ENCODE peak calls at places on chromosomes 5 and 9, in four cellular contexts. One of them, this sample, is unnamed.

GRCh38 chr9:113587471-113588031 is 124.0 kb downstream of the RGS3 start:
- DNase-seq in mucosa of descending colon: peak
- DNase-seq in brain microvascular endothelial cell: peak
- DNase-seq in ovary: peak
- DNase-seq in this sample: no peak

GRCh38 chr5:116442095-116442534 is 132.5 kb downstream of the SEMA6A start:
- DNase-seq in ovary: no peak
- DNase-seq in mucosa of descending colon: peak
- DNase-seq in brain microvascular endothelial cell: no peak
- DNase-seq in this sample: no peak

GRCh38 chr5:147393866-147394265 is 116.0 kb downstream of the DPYSL3 start:
- DNase-seq in mucosa of descending colon: no peak
- DNase-seq in brain microvascular endothelial cell: no peak
- DNase-seq in ovary: no peak
- DNase-seq in this sample: no peak

GRCh38 chr9:75109210-75109839 is 21.0 kb downstream of the OSTF1 start:
- DNase-seq in mucosa of descending colon: no peak
- DNase-seq in brain microvascular endothelial cell: no peak
- DNase-seq in ovary: no peak
- DNase-seq in this sample: no peak

GRCh38 chr9:81335879-81336421 is 353.4 kb downstream of the TLE1 start:
- DNase-seq in mucosa of descending colon: no peak
- DNase-seq in brain microvascular endothelial cell: no peak
- DNase-seq in ovary: no peak
- DNase-seq in this sample: no peak

GRCh38 chr5:33611882-33612281 is 171.1 kb downstream of the TARS1 start:
- DNase-seq in brain microvascular endothelial cell: no peak
- DNase-seq in mucosa of descending colon: no peak
- DNase-seq in ovary: no peak
- DNase-seq in this sample: no peak

GRCh38 chr5:76393035-76393680 is 9.9 kb upstream of the IQGAP2 start:
- DNase-seq in mucosa of descending colon: no peak
- DNase-seq in ovary: no peak
- DNase-seq in brain microvascular endothelial cell: no peak
- DNase-seq in this sample: no peak

GRCh38 chr5:162567644-162568043 is 500.1 kb downstream of the GABRG2 start:
- DNase-seq in ovary: no peak
- DNase-seq in mucosa of descending colon: no peak
- DNase-seq in brain microvascular endothelial cell: no peak
- DNase-seq in this sample: no peak

GRCh38 chr9:34578241-34579096 is 11.1 kb downstream of the CNTFR start:
- DNase-seq in mucosa of descending colon: no peak
- DNase-seq in brain microvascular endothelial cell: peak
- DNase-seq in ovary: no peak
- DNase-seq in this sample: no peak

GRCh38 chr9:34579097-34579818 is 10.3 kb downstream of the CNTFR start:
- DNase-seq in brain microvascular endothelial cell: no peak
- DNase-seq in ovary: no peak
- DNase-seq in mucosa of descending colon: no peak
- DNase-seq in this sample: no peak

GRCh38 chr9:34581318-34581717 is 8.2 kb downstream of the CNTFR start:
- DNase-seq in mucosa of descending colon: no peak
- DNase-seq in ovary: no peak
- DNase-seq in brain microvascular endothelial cell: no peak
- DNase-seq in this sample: no peak

GRCh38 chr9:34580358-34580757 is 9.2 kb downstream of the CNTFR start:
- DNase-seq in brain microvascular endothelial cell: no peak
- DNase-seq in ovary: no peak
- DNase-seq in mucosa of descending colon: no peak
- DNase-seq in this sample: no peak

DNA sequence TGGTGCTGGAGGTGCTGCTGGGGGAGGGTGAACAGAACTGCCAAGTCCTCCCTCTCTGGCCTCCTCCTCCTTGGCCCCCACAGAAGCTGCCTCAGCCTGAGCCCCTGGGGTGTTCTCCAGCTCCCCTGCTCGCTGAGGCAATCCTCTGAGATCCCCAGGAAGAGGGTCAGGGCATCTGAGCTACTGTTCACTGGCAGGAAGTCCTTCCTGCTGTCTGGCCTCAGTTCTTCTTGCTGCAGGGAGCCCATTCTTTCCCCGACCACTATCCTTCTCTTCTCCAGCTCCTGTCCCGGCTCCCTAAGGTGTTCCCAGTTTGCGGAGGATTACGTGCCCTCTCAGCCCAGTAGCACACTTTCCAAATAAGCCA is 9.7 kb downstream of the CNTFR start:
- DNase-seq in mucosa of descending colon: no peak
- DNase-seq in brain microvascular endothelial cell: no peak
- DNase-seq in ovary: no peak
- DNase-seq in this sample: no peak
- H3K4me3 ChIP-seq in mucosa of descending colon: no peak
- H3K4me3 ChIP-seq in brain microvascular endothelial cell: no peak
- H3K4me3 ChIP-seq in ovary: no peak
- H3K4me3 ChIP-seq in this sample: no peak

DNA sequence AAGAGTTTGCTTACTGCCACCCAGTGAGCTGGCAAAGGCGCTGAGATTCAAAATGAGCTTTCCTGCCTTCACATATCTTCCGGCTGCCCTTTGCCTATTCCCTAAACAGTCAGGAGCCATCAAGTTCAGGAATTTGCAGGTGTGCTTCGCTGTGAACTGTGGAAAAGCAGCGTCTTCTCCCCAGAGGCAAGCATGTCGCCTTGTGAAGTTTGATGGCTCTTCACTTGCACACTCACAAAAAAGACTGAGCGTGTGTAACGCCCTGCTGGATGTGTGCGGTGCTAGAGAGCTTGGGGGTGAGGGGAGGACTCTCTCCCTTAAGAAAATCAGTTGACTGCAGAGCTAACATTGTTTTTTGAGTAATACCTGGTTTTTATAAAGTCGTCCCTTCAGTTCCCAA is 288.7 kb downstream of the DOCK8 start:
- DNase-seq in ovary: no peak
- DNase-seq in mucosa of descending colon: peak
- DNase-seq in brain microvascular endothelial cell: no peak
- DNase-seq in this sample: no peak
- H3K4me3 ChIP-seq in ovary: peak
- H3K4me3 ChIP-seq in mucosa of descending colon: no peak
- H3K4me3 ChIP-seq in brain microvascular endothelial cell: no peak
- H3K4me3 ChIP-seq in this sample: peak

DNA sequence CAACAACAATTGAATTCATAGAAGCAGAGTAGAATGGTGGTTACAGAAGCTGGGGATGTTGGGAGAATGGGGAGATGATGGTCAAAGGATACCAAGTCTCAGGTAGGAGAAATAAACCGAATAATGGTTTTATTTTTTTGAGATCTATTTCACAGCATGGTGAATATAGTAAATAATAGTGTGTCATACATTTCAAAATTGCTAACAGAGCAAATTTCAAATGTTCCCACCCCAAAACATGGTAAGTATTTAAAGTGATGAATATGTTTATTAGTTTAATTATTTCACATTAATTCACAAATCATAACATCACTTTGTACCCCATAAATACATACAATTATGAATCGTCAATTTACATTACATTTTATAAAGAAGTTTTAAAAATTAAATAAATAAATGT is 72.7 kb upstream of the ATG10 start:
- DNase-seq in mucosa of descending colon: no peak
- DNase-seq in ovary: no peak
- DNase-seq in brain microvascular endothelial cell: no peak
- DNase-seq in this sample: no peak
- H3K4me3 ChIP-seq in mucosa of descending colon: no peak
- H3K4me3 ChIP-seq in ovary: no peak
- H3K4me3 ChIP-seq in brain microvascular endothelial cell: no peak
- H3K4me3 ChIP-seq in this sample: no peak

GRCh38 chr9:21558079-21558478 is 76.0 kb upstream of the IFNE start:
- DNase-seq in brain microvascular endothelial cell: no peak
- DNase-seq in mucosa of descending colon: no peak
- DNase-seq in ovary: no peak
- DNase-seq in this sample: no peak

GRCh38 chr9:21555911-21556310 is 73.8 kb upstream of the IFNE start:
- DNase-seq in ovary: no peak
- DNase-seq in mucosa of descending colon: no peak
- DNase-seq in brain microvascular endothelial cell: no peak
- DNase-seq in this sample: no peak

GRCh38 chr9:21558627-21559401 is 76.7 kb upstream of the IFNE start:
- DNase-seq in brain microvascular endothelial cell: no peak
- DNase-seq in mucosa of descending colon: no peak
- DNase-seq in ovary: no peak
- DNase-seq in this sample: no peak

GRCh38 chr9:21556581-21557427 is 74.7 kb upstream of the IFNE start:
- DNase-seq in mucosa of descending colon: no peak
- DNase-seq in ovary: no peak
- DNase-seq in brain microvascular endothelial cell: no peak
- DNase-seq in this sample: no peak

GRCh38 chr9:21557428-21557768 is 75.3 kb upstream of the IFNE start:
- DNase-seq in brain microvascular endothelial cell: no peak
- DNase-seq in mucosa of descending colon: no peak
- DNase-seq in ovary: no peak
- DNase-seq in this sample: no peak
- H3K4me3 ChIP-seq in brain microvascular endothelial cell: peak
- H3K4me3 ChIP-seq in mucosa of descending colon: no peak
- H3K4me3 ChIP-seq in ovary: no peak
- H3K4me3 ChIP-seq in this sample: no peak

GRCh38 chr5:151772029-151772867 is 494 bp downstream of the G3BP1 start:
- DNase-seq in brain microvascular endothelial cell: no peak
- DNase-seq in mucosa of descending colon: peak
- DNase-seq in ovary: no peak
- DNase-seq in this sample: peak

GRCh38 chr5:151773979-151774378 is 2.2 kb downstream of the G3BP1 start:
- DNase-seq in ovary: no peak
- DNase-seq in brain microvascular endothelial cell: no peak
- DNase-seq in mucosa of descending colon: no peak
- DNase-seq in this sample: no peak

GRCh38 chr5:151772868-151773561 is 1.3 kb downstream of the G3BP1 start:
- DNase-seq in ovary: no peak
- DNase-seq in brain microvascular endothelial cell: no peak
- DNase-seq in mucosa of descending colon: no peak
- DNase-seq in this sample: no peak

GRCh38 chr5:151771259-151772028 is at the start of gene G3BP1:
- DNase-seq in brain microvascular endothelial cell: peak
- DNase-seq in mucosa of descending colon: peak
- DNase-seq in ovary: peak
- DNase-seq in this sample: peak

GRCh38 chr5:151775025-151775606 is 3.4 kb downstream of the G3BP1 start:
- DNase-seq in ovary: no peak
- DNase-seq in brain microvascular endothelial cell: no peak
- DNase-seq in mucosa of descending colon: no peak
- DNase-seq in this sample: no peak
- H3K4me3 ChIP-seq in ovary: no peak
- H3K4me3 ChIP-seq in brain microvascular endothelial cell: no peak
- H3K4me3 ChIP-seq in mucosa of descending colon: no peak
- H3K4me3 ChIP-seq in this sample: peak

GRCh38 chr9:63859475-63860215 is 1425.4 kb downstream of the FOXD4L5 start:
- DNase-seq in brain microvascular endothelial cell: no peak
- DNase-seq in mucosa of descending colon: no peak
- DNase-seq in ovary: no peak
- DNase-seq in this sample: peak
- H3K4me3 ChIP-seq in brain microvascular endothelial cell: peak
- H3K4me3 ChIP-seq in mucosa of descending colon: no peak
- H3K4me3 ChIP-seq in ovary: no peak
- H3K4me3 ChIP-seq in this sample: no peak

This sample was measured in coronary artery.